ENCODE peak calls at places on chromosomes 5 and 9, in six cellular contexts. One of them, this sample, is unnamed.

GRCh38 chr9:114050646-114051045 is 27.5 kb downstream of the AMBP start:
- DNase-seq in mucosa of descending colon: no peak
- DNase-seq in left ventricle myocardium inferior: no peak
- DNase-seq in dorsolateral prefrontal cortex: no peak
- DNase-seq in CD4-positive, alpha-beta memory T cell: no peak
- DNase-seq in A549: no peak
- DNase-seq in this sample: no peak

GRCh38 chr5:108530706-108531105 is 148.8 kb upstream of the FBXL17 start:
- DNase-seq in mucosa of descending colon: no peak
- DNase-seq in left ventricle myocardium inferior: no peak
- DNase-seq in dorsolateral prefrontal cortex: no peak
- DNase-seq in CD4-positive, alpha-beta memory T cell: no peak
- DNase-seq in A549: no peak
- DNase-seq in this sample: no peak

GRCh38 chr5:113508756-113509155 is 4.7 kb upstream of the YTHDC2 start:
- DNase-seq in mucosa of descending colon: no peak
- DNase-seq in left ventricle myocardium inferior: no peak
- DNase-seq in dorsolateral prefrontal cortex: no peak
- DNase-seq in CD4-positive, alpha-beta memory T cell: no peak
- DNase-seq in A549: no peak
- DNase-seq in this sample: no peak

GRCh38 chr5:73506459-73506955 is 8.3 kb downstream of the BTF3 start:
- DNase-seq in mucosa of descending colon: no peak
- DNase-seq in left ventricle myocardium inferior: no peak
- DNase-seq in dorsolateral prefrontal cortex: no peak
- DNase-seq in CD4-positive, alpha-beta memory T cell: no peak
- DNase-seq in A549: no peak
- DNase-seq in this sample: no peak

GRCh38 chr5:149366169-149366750 is 8.4 kb downstream of the PCYOX1L start:
- DNase-seq in mucosa of descending colon: no peak
- DNase-seq in left ventricle myocardium inferior: no peak
- DNase-seq in dorsolateral prefrontal cortex: no peak
- DNase-seq in CD4-positive, alpha-beta memory T cell: no peak
- DNase-seq in A549: no peak
- DNase-seq in this sample: no peak

GRCh38 chr5:147782053-147783028 is at the start of gene JAKMIP2:
- DNase-seq in mucosa of descending colon: peak; percentile 80
- DNase-seq in left ventricle myocardium inferior: peak; percentile 65
- DNase-seq in dorsolateral prefrontal cortex: peak; percentile 96
- DNase-seq in CD4-positive, alpha-beta memory T cell: peak; percentile 64
- DNase-seq in A549: peak; percentile 26
- DNase-seq in this sample: peak; percentile 74

GRCh38 chr9:96498796-96499195 is 48.8 kb downstream of the HABP4 start:
- DNase-seq in mucosa of descending colon: no peak
- DNase-seq in left ventricle myocardium inferior: no peak
- DNase-seq in dorsolateral prefrontal cortex: no peak
- DNase-seq in CD4-positive, alpha-beta memory T cell: no peak
- DNase-seq in A549: no peak
- DNase-seq in this sample: no peak

GRCh38 chr9:112881366-112881765 is 9.3 kb downstream of the SLC46A2 start:
- DNase-seq in mucosa of descending colon: no peak
- DNase-seq in left ventricle myocardium inferior: no peak
- DNase-seq in dorsolateral prefrontal cortex: no peak
- DNase-seq in CD4-positive, alpha-beta memory T cell: no peak
- DNase-seq in A549: no peak
- DNase-seq in this sample: no peak

GRCh38 chr9:3608011-3608410 is 82.2 kb upstream of the RFX3 start:
- DNase-seq in mucosa of descending colon: no peak
- DNase-seq in left ventricle myocardium inferior: no peak
- DNase-seq in dorsolateral prefrontal cortex: no peak
- DNase-seq in CD4-positive, alpha-beta memory T cell: no peak
- DNase-seq in A549: no peak
- DNase-seq in this sample: no peak

GRCh38 chr5:115168829-115169391 is 798 bp downstream of the TRIM36 start:
- DNase-seq in mucosa of descending colon: no peak
- DNase-seq in left ventricle myocardium inferior: no peak
- DNase-seq in dorsolateral prefrontal cortex: no peak
- DNase-seq in CD4-positive, alpha-beta memory T cell: no peak
- DNase-seq in A549: no peak
- DNase-seq in this sample: no peak

GRCh38 chr5:91281409-91281808 is 101.7 kb downstream of the ARRDC3 start:
- DNase-seq in mucosa of descending colon: no peak
- DNase-seq in left ventricle myocardium inferior: no peak
- DNase-seq in dorsolateral prefrontal cortex: no peak
- DNase-seq in CD4-positive, alpha-beta memory T cell: no peak
- DNase-seq in A549: peak; percentile 46
- DNase-seq in this sample: no peak

GRCh38 chr5:83567741-83568530 is 96.4 kb downstream of the VCAN start:
- DNase-seq in mucosa of descending colon: no peak
- DNase-seq in left ventricle myocardium inferior: no peak
- DNase-seq in dorsolateral prefrontal cortex: no peak
- DNase-seq in CD4-positive, alpha-beta memory T cell: no peak
- DNase-seq in A549: no peak
- DNase-seq in this sample: no peak

GRCh38 chr9:20382460-20383071 is 239.7 kb downstream of the MLLT3 start:
- DNase-seq in mucosa of descending colon: no peak
- DNase-seq in left ventricle myocardium inferior: no peak
- DNase-seq in dorsolateral prefrontal cortex: no peak
- DNase-seq in CD4-positive, alpha-beta memory T cell: no peak
- DNase-seq in A549: peak; percentile 17
- DNase-seq in this sample: no peak

GRCh38 chr5:154384480-154385235 is 61.1 kb upstream of the SAP30L start:
- DNase-seq in mucosa of descending colon: no peak
- DNase-seq in left ventricle myocardium inferior: no peak
- DNase-seq in dorsolateral prefrontal cortex: no peak
- DNase-seq in CD4-positive, alpha-beta memory T cell: no peak
- DNase-seq in A549: no peak
- DNase-seq in this sample: no peak

GRCh38 chr9:88291853-88292252 is 96.4 kb upstream of the SPIN1 start:
- DNase-seq in mucosa of descending colon: no peak
- DNase-seq in left ventricle myocardium inferior: no peak
- DNase-seq in dorsolateral prefrontal cortex: no peak
- DNase-seq in CD4-positive, alpha-beta memory T cell: no peak
- DNase-seq in A549: no peak
- DNase-seq in this sample: no peak

GRCh38 chr5:131323378-131323777 is 59.5 kb downstream of the CDC42SE2 start:
- DNase-seq in mucosa of descending colon: no peak
- DNase-seq in left ventricle myocardium inferior: no peak
- DNase-seq in dorsolateral prefrontal cortex: no peak
- DNase-seq in CD4-positive, alpha-beta memory T cell: no peak
- DNase-seq in A549: no peak
- DNase-seq in this sample: no peak

GRCh38 chr9:129382281-129383004 is 204.4 kb upstream of the IER5L start:
- DNase-seq in mucosa of descending colon: no peak
- DNase-seq in left ventricle myocardium inferior: no peak
- DNase-seq in dorsolateral prefrontal cortex: no peak
- DNase-seq in CD4-positive, alpha-beta memory T cell: no peak
- DNase-seq in A549: no peak
- DNase-seq in this sample: no peak

GRCh38 chr9:129384887-129385614 is 207.0 kb upstream of the IER5L start:
- DNase-seq in mucosa of descending colon: no peak
- DNase-seq in left ventricle myocardium inferior: no peak
- DNase-seq in dorsolateral prefrontal cortex: peak; percentile 23
- DNase-seq in CD4-positive, alpha-beta memory T cell: no peak
- DNase-seq in A549: no peak
- DNase-seq in this sample: no peak

GRCh38 chr9:129383005-129383414 is 204.9 kb upstream of the IER5L start:
- DNase-seq in mucosa of descending colon: peak; percentile 81
- DNase-seq in left ventricle myocardium inferior: peak; percentile 53
- DNase-seq in dorsolateral prefrontal cortex: no peak
- DNase-seq in CD4-positive, alpha-beta memory T cell: no peak
- DNase-seq in A549: no peak
- DNase-seq in this sample: peak; percentile 85

GRCh38 chr9:129384138-129384886 is 206.3 kb upstream of the IER5L start:
- DNase-seq in mucosa of descending colon: no peak
- DNase-seq in left ventricle myocardium inferior: no peak
- DNase-seq in dorsolateral prefrontal cortex: peak; percentile 13
- DNase-seq in CD4-positive, alpha-beta memory T cell: no peak
- DNase-seq in A549: no peak
- DNase-seq in this sample: no peak

DNA sequence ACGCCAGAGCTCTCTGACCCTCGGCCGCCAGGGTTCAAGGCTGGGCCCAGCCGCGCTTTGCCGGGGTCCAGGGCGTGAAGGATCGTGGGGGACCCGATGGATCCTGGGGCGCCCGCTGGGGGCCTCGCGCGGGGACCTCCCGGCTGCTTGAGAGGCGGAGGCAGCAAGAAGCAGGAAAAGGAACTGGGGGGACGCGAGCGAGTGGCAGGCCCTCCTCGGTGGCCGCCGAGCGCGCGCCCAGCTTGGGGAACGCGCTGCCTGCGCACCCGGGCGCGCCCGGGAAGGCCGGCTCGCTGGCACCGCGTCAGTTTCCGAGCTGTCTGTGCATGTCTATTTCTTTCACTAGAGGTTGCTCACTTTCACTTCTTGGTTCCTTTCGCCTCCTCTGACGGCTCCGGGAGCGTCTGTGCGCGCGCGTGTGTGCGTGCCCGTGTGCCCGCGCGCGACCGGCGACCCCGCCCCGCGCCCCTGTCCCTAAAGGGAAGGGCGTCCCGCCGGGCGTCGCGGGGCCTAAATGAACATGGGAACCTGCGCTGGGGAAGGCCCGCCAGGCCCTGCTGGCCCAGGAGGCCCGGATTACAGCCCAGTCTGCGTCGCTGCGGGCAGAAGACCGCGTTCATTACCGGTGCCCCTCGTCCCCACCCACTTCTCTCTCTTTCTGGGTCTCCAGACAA is 205.5 kb upstream of the IER5L start:
- DNase-seq in mucosa of descending colon: peak; percentile 88
- DNase-seq in left ventricle myocardium inferior: peak; percentile 88
- DNase-seq in dorsolateral prefrontal cortex: peak; percentile 50
- DNase-seq in CD4-positive, alpha-beta memory T cell: peak; percentile 74
- DNase-seq in A549: no peak
- DNase-seq in this sample: peak; percentile 90
- H3K4me3 ChIP-seq in mucosa of descending colon: peak overlapping the region; percentile 26
- H3K4me3 ChIP-seq in left ventricle myocardium inferior: peak overlapping the region; percentile 75
- H3K4me3 ChIP-seq in dorsolateral prefrontal cortex: peak overlapping the region; percentile 42
- H3K4me3 ChIP-seq in CD4-positive, alpha-beta memory T cell: peak overlapping the region; percentile 56
- H3K4me3 ChIP-seq in A549: no peak overlapping the region
- H3K4me3 ChIP-seq in this sample: peak overlapping the region; percentile 68

DNA sequence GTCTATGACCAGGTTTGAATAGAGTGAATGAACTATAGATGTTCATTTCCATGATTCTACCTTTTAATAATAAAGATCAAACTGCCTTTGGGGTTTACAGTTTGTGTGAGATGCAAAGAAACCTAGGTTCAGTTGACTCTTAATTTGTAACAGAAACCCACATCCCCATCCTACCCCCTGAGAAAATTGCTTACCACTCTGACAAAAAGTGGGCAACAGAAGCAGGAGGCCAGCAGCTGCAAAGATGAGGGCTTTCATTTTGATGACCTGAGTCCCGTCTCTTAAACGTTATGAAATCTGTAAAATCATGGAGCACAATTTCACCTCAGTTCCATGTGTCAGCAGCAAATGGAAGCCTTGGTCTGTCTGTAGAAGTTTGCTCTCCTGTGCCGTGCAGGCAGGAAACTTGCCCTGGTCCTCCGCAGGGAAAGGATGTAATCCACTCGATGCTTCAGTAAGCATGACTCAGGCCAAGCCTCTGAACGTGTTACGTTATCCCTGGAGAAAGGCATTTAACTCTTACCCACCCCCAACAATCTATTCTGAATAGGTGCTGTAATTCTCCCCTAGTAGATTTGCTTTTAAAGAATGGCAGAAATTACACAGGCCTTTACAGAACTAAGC is at the start of gene F2RL2:
- DNase-seq in mucosa of descending colon: no peak
- DNase-seq in left ventricle myocardium inferior: no peak
- DNase-seq in dorsolateral prefrontal cortex: no peak
- DNase-seq in CD4-positive, alpha-beta memory T cell: no peak
- DNase-seq in A549: peak; percentile 89
- DNase-seq in this sample: no peak
- H3K4me3 ChIP-seq in mucosa of descending colon: no peak within 1 kb of the TSS
- H3K4me3 ChIP-seq in left ventricle myocardium inferior: no peak within 1 kb of the TSS
- H3K4me3 ChIP-seq in dorsolateral prefrontal cortex: no peak within 1 kb of the TSS
- H3K4me3 ChIP-seq in CD4-positive, alpha-beta memory T cell: no peak within 1 kb of the TSS
- H3K4me3 ChIP-seq in A549: peak within 1 kb of the TSS; percentile 36
- H3K4me3 ChIP-seq in this sample: no peak within 1 kb of the TSS

GRCh38 chr9:124940894-124941688 is at the start of gene GOLGA1:
- DNase-seq in mucosa of descending colon: peak; percentile 98
- DNase-seq in left ventricle myocardium inferior: peak; percentile 96
- DNase-seq in dorsolateral prefrontal cortex: peak; percentile 87
- DNase-seq in CD4-positive, alpha-beta memory T cell: peak; percentile 93
- DNase-seq in A549: peak; percentile 94
- DNase-seq in this sample: peak; percentile 98

GRCh38 chr9:124946167-124946566 is 5.3 kb upstream of the GOLGA1 start:
- DNase-seq in mucosa of descending colon: no peak
- DNase-seq in left ventricle myocardium inferior: no peak
- DNase-seq in dorsolateral prefrontal cortex: no peak
- DNase-seq in CD4-positive, alpha-beta memory T cell: no peak
- DNase-seq in A549: no peak
- DNase-seq in this sample: no peak

GRCh38 chr9:124941689-124942561 is 1.0 kb upstream of the GOLGA1 start:
- DNase-seq in mucosa of descending colon: peak; percentile 85
- DNase-seq in left ventricle myocardium inferior: peak; percentile 47
- DNase-seq in dorsolateral prefrontal cortex: peak; percentile 35
- DNase-seq in CD4-positive, alpha-beta memory T cell: peak; percentile 77
- DNase-seq in A549: peak; percentile 26
- DNase-seq in this sample: peak; percentile 80

GRCh38 chr9:124939944-124940343 is 939 bp downstream of the GOLGA1 start:
- DNase-seq in mucosa of descending colon: no peak
- DNase-seq in left ventricle myocardium inferior: no peak
- DNase-seq in dorsolateral prefrontal cortex: no peak
- DNase-seq in CD4-positive, alpha-beta memory T cell: no peak
- DNase-seq in A549: no peak
- DNase-seq in this sample: no peak

GRCh38 chr9:124940521-124940893 is 376 bp downstream of the GOLGA1 start:
- DNase-seq in mucosa of descending colon: no peak
- DNase-seq in left ventricle myocardium inferior: no peak
- DNase-seq in dorsolateral prefrontal cortex: no peak
- DNase-seq in CD4-positive, alpha-beta memory T cell: no peak
- DNase-seq in A549: no peak
- DNase-seq in this sample: no peak
- H3K4me3 ChIP-seq in mucosa of descending colon: peak overlapping the region; percentile 80
- H3K4me3 ChIP-seq in left ventricle myocardium inferior: peak overlapping the region; percentile 87
- H3K4me3 ChIP-seq in dorsolateral prefrontal cortex: peak overlapping the region; percentile 96
- H3K4me3 ChIP-seq in CD4-positive, alpha-beta memory T cell: peak overlapping the region; percentile 94
- H3K4me3 ChIP-seq in A549: peak overlapping the region; percentile 60
- H3K4me3 ChIP-seq in this sample: peak overlapping the region; percentile 84

GRCh38 chr5:58452566-58453258 is 7.2 kb downstream of the PLK2 start:
- DNase-seq in mucosa of descending colon: no peak
- DNase-seq in left ventricle myocardium inferior: no peak
- DNase-seq in dorsolateral prefrontal cortex: no peak
- DNase-seq in CD4-positive, alpha-beta memory T cell: no peak
- DNase-seq in A549: peak; percentile 54
- DNase-seq in this sample: no peak

GRCh38 chr5:58455066-58455465 is 4.8 kb downstream of the PLK2 start:
- DNase-seq in mucosa of descending colon: no peak
- DNase-seq in left ventricle myocardium inferior: no peak
- DNase-seq in dorsolateral prefrontal cortex: no peak
- DNase-seq in CD4-positive, alpha-beta memory T cell: no peak
- DNase-seq in A549: no peak
- DNase-seq in this sample: no peak

GRCh38 chr5:58453326-58453725 is 6.6 kb downstream of the PLK2 start:
- DNase-seq in mucosa of descending colon: no peak
- DNase-seq in left ventricle myocardium inferior: no peak
- DNase-seq in dorsolateral prefrontal cortex: no peak
- DNase-seq in CD4-positive, alpha-beta memory T cell: no peak
- DNase-seq in A549: no peak
- DNase-seq in this sample: no peak

GRCh38 chr5:58455495-58455894 is 4.4 kb downstream of the PLK2 start:
- DNase-seq in mucosa of descending colon: no peak
- DNase-seq in left ventricle myocardium inferior: no peak
- DNase-seq in dorsolateral prefrontal cortex: no peak
- DNase-seq in CD4-positive, alpha-beta memory T cell: no peak
- DNase-seq in A549: no peak
- DNase-seq in this sample: no peak

GRCh38 chr5:58454025-58454424 is 5.9 kb downstream of the PLK2 start:
- DNase-seq in mucosa of descending colon: no peak
- DNase-seq in left ventricle myocardium inferior: no peak
- DNase-seq in dorsolateral prefrontal cortex: no peak
- DNase-seq in CD4-positive, alpha-beta memory T cell: no peak
- DNase-seq in A549: no peak
- DNase-seq in this sample: no peak
- H3K4me3 ChIP-seq in mucosa of descending colon: no peak overlapping the region
- H3K4me3 ChIP-seq in left ventricle myocardium inferior: peak overlapping the region; percentile 90
- H3K4me3 ChIP-seq in dorsolateral prefrontal cortex: no peak overlapping the region
- H3K4me3 ChIP-seq in CD4-positive, alpha-beta memory T cell: no peak overlapping the region
- H3K4me3 ChIP-seq in A549: peak overlapping the region; percentile 91
- H3K4me3 ChIP-seq in this sample: peak overlapping the region; percentile 78